ENCODE peak calls at places on chromosomes 16 and 17, in five cellular contexts. Y, B, X, D and Q are unnamed samples.
A peak's percentile ranks its signal among the peaks of the same experiment; 100 is the strongest.

GRCh38 chr17:1861391-1862010 is 31.7 kb downstream of the RPA1 start:
- DNase-seq in Y (no peak), B (no peak), X (no peak), D (no peak), Q (no peak)

GRCh38 chr16:67013823-67014640 is 14.9 kb upstream of the CBFB start:
- DNase-seq in Y (peak; percentile 68), B (peak; percentile 71), X (peak; percentile 68), D (peak; percentile 93), Q (peak; percentile 82)

GRCh38 chr17:15782809-15783208 is 50.7 kb downstream of the TBC1D26 start:
- DNase-seq in Y (no peak), B (no peak), X (peak; percentile 45), D (peak; percentile 89), Q (no peak)

GRCh38 chr17:60540460-60540859 is 14.4 kb upstream of the APPBP2 start:
- DNase-seq in Y (no peak), B (no peak), X (no peak), D (no peak), Q (no peak)

GRCh38 chr16:873243-873661 is 72.7 kb upstream of the GNG13 start:
- DNase-seq in Y (no peak), B (no peak), X (no peak), D (no peak), Q (no peak)

GRCh38 chr17:78176548-78177025 is 8.2 kb downstream of the SYNGR2 start:
- DNase-seq in Y (no peak), B (peak; percentile 64), X (peak; percentile 84), D (peak; percentile 95), Q (peak; percentile 70)

GRCh38 chr17:63533433-63534077 is 10.4 kb downstream of the KCNH6 start:
- DNase-seq in Y (no peak), B (no peak), X (no peak), D (no peak), Q (no peak)

GRCh38 chr16:86044241-86044671 is 145.3 kb downstream of the IRF8 start:
- DNase-seq in Y (no peak), B (no peak), X (peak; percentile 31), D (no peak), Q (peak; percentile 60)

GRCh38 chr17:45311762-45312476 is 4.9 kb downstream of the MAP3K14 start:
- DNase-seq in Y (no peak), B (peak; percentile 48), X (peak; percentile 82), D (no peak), Q (peak; percentile 85)

GRCh38 chr17:14361945-14362508 is 61.1 kb downstream of the HS3ST3B1 start:
- DNase-seq in Y (no peak), B (no peak), X (no peak), D (no peak), Q (no peak)

GRCh38 chr17:63751806-63752205 is 10.2 kb upstream of the STRADA start:
- DNase-seq in Y (no peak), B (no peak), X (no peak), D (no peak), Q (no peak)

GRCh38 chr16:17557480-17557879 is 86.7 kb upstream of the XYLT1 start:
- DNase-seq in Y (no peak), B (no peak), X (no peak), D (peak; percentile 29), Q (no peak)

GRCh38 chr17:33751702-33752065 is 458.6 kb upstream of the ASIC2 start:
- DNase-seq in Y (no peak), B (no peak), X (no peak), D (no peak), Q (no peak)

GRCh38 chr16:70693231-70693671 is 7.4 kb upstream of the MTSS2 start:
- DNase-seq in Y (no peak), B (no peak), X (no peak), D (no peak), Q (no peak)

GRCh38 chr16:85168732-85169256 is 56.5 kb upstream of the CIBAR2 start:
- DNase-seq in Y (no peak), B (no peak), X (no peak), D (peak; percentile 93), Q (no peak)

GRCh38 chr17:58314706-58315015 is 13.9 kb downstream of the TSPOAP1 start:
- DNase-seq in Y (no peak), B (no peak), X (peak; percentile 3), D (no peak), Q (no peak)

GRCh38 chr16:2531371-2531695 is at the start of gene CEMP1:
- DNase-seq in Y (no peak), B (no peak), X (no peak), D (no peak), Q (no peak)

GRCh38 chr17:78759969-78760352 is 22.1 kb downstream of the CYTH1 start:
- DNase-seq in Y (no peak), B (no peak), X (no peak), D (no peak), Q (no peak)